ENCODE peak calls at places on chromosomes 13 and 19, in nine cellular contexts. E, O, C, A, X, S, L, W and Z are unnamed samples.

GRCh38 chr13:85277753-85278152 is 521.5 kb downstream of the SLITRK6 start:
- DNase-seq in W (no peak), A (no peak), X (peak), E (no peak), L (peak), S (no peak), C (peak), O (no peak), Z (no peak)

GRCh38 chr13:114115191-114115671 is 17.2 kb downstream of the RASA3 start:
- DNase-seq in W (no peak), C (peak), A (no peak), L (peak), O (peak), E (peak), X (peak), S (no peak), Z (no peak)

GRCh38 chr19:362683-363082 is 18.1 kb upstream of the MIER2 start:
- DNase-seq in X (no peak), A (no peak), W (no peak), C (no peak), S (no peak), O (no peak), L (no peak), E (no peak), Z (no peak)

GRCh38 chr19:54918499-54918898 is 12.6 kb downstream of the NCR1 start:
- DNase-seq in C (no peak), E (no peak), O (no peak), X (no peak), S (no peak), L (no peak), A (no peak), W (no peak), Z (no peak)

GRCh38 chr13:109859216-109859835 is 72.9 kb upstream of the IRS2 start:
- DNase-seq in C (no peak), W (no peak), X (no peak), O (no peak), S (no peak), L (no peak), A (no peak), E (no peak), Z (no peak)

GRCh38 chr19:34391813-34392212 is 12.4 kb upstream of the PDCD2L start:
- DNase-seq in O (no peak), E (no peak), A (no peak), X (no peak), C (no peak), S (no peak), L (no peak), W (no peak), Z (no peak)

GRCh38 chr19:13814550-13814949 is 19.3 kb downstream of the ZSWIM4 start:
- DNase-seq in A (no peak), X (no peak), O (no peak), C (no peak), E (no peak), L (no peak), W (no peak), S (no peak), Z (no peak)

GRCh38 chr19:48896191-48896720 is 2.3 kb downstream of the TULP2 start:
- DNase-seq in W (no peak), S (peak), L (peak), A (peak), C (peak), E (no peak), X (peak), O (peak), Z (peak)

GRCh38 chr19:16027528-16027927 is 48.8 kb upstream of the TPM4 start:
- DNase-seq in L (no peak), S (no peak), X (no peak), A (no peak), W (no peak), E (no peak), C (no peak), O (no peak), Z (no peak)